ENCODE peak calls at places on chromosome X, in six cellular contexts. One of them, this sample, is unnamed. For H3K4me1, the result is how much of the 10 kb centered on the place peaks cover.

GRCh38 chrX:38811515-38812239 is 10.4 kb downstream of the MID1IP1 start:
- DNase-seq in IMR-90: no peak
- DNase-seq in H9: no peak
- DNase-seq in mesenchymal stem cell: peak
- DNase-seq in trophoblast cell: no peak
- DNase-seq in H1: no peak
- DNase-seq in this sample: no peak

GRCh38 chrX:41442824-41443560 is 4.2 kb upstream of the NYX start:
- DNase-seq in IMR-90: no peak
- DNase-seq in H9: no peak
- DNase-seq in mesenchymal stem cell: no peak
- DNase-seq in trophoblast cell: no peak
- DNase-seq in H1: no peak
- DNase-seq in this sample: no peak

GRCh38 chrX:107700317-107700774 is 72.0 kb downstream of the PRPS1 start:
- DNase-seq in IMR-90: no peak
- DNase-seq in H9: no peak
- DNase-seq in mesenchymal stem cell: peak
- DNase-seq in trophoblast cell: peak
- DNase-seq in H1: no peak
- DNase-seq in this sample: no peak

GRCh38 chrX:134600714-134601113 is 57.6 kb downstream of the PLAC1 start:
- DNase-seq in IMR-90: peak
- DNase-seq in H9: no peak
- DNase-seq in mesenchymal stem cell: peak
- DNase-seq in trophoblast cell: no peak
- DNase-seq in H1: no peak
- DNase-seq in this sample: no peak

GRCh38 chrX:96753230-96753629 is 68.6 kb downstream of the DIAPH2 start:
- DNase-seq in IMR-90: no peak
- DNase-seq in H9: no peak
- DNase-seq in mesenchymal stem cell: no peak
- DNase-seq in trophoblast cell: no peak
- DNase-seq in H1: no peak
- DNase-seq in this sample: no peak

GRCh38 chrX:135741192-135741715 is 26.7 kb downstream of the CT45A3 start:
- DNase-seq in IMR-90: no peak
- DNase-seq in H9: no peak
- DNase-seq in mesenchymal stem cell: no peak
- DNase-seq in trophoblast cell: no peak
- DNase-seq in H1: no peak
- DNase-seq in this sample: no peak

GRCh38 chrX:9438950-9439494 is 25.8 kb upstream of the TBL1X start:
- DNase-seq in IMR-90: peak
- DNase-seq in H9: no peak
- DNase-seq in mesenchymal stem cell: peak
- DNase-seq in trophoblast cell: peak
- DNase-seq in H1: no peak
- DNase-seq in this sample: no peak

GRCh38 chrX:113699939-113700338 is 859.3 kb upstream of the AMOT start:
- DNase-seq in IMR-90: no peak
- DNase-seq in H9: no peak
- DNase-seq in mesenchymal stem cell: no peak
- DNase-seq in trophoblast cell: no peak
- DNase-seq in H1: no peak
- DNase-seq in this sample: no peak

GRCh38 chrX:151488677-151489076 is 74.8 kb upstream of the PASD1 start:
- DNase-seq in IMR-90: no peak
- DNase-seq in H9: peak
- DNase-seq in mesenchymal stem cell: no peak
- DNase-seq in trophoblast cell: no peak
- DNase-seq in H1: no peak
- DNase-seq in this sample: no peak

GRCh38 chrX:19746919-19747671 is 140.3 kb downstream of the SH3KBP1 start:
- DNase-seq in IMR-90: no peak
- DNase-seq in H9: no peak
- DNase-seq in mesenchymal stem cell: no peak
- DNase-seq in trophoblast cell: no peak
- DNase-seq in H1: no peak
- DNase-seq in this sample: no peak

GRCh38 chrX:118698516-118699247 is 28.7 kb upstream of the IL13RA1 start:
- DNase-seq in IMR-90: peak
- DNase-seq in H9: no peak
- DNase-seq in mesenchymal stem cell: no peak
- DNase-seq in trophoblast cell: no peak
- DNase-seq in H1: no peak
- DNase-seq in this sample: no peak

GRCh38 chrX:55144697-55145096 is 55.9 kb downstream of the PAGE2 start:
- DNase-seq in IMR-90: no peak
- DNase-seq in H9: no peak
- DNase-seq in mesenchymal stem cell: no peak
- DNase-seq in trophoblast cell: no peak
- DNase-seq in H1: no peak
- DNase-seq in this sample: no peak

GRCh38 chrX:34563061-34563460 is 94.0 kb downstream of the TMEM47 start:
- DNase-seq in IMR-90: no peak
- DNase-seq in H9: no peak
- DNase-seq in mesenchymal stem cell: no peak
- DNase-seq in trophoblast cell: no peak
- DNase-seq in H1: no peak
- DNase-seq in this sample: no peak
- H3K4me1 ChIP-seq in IMR-90: under half
- H3K4me1 ChIP-seq in H9: under half
- H3K4me1 ChIP-seq in mesenchymal stem cell: under half
- H3K4me1 ChIP-seq in trophoblast cell: under half
- H3K4me1 ChIP-seq in H1: under half
- H3K4me1 ChIP-seq in this sample: under half

GRCh38 chrX:149570668-149571067 is 16.6 kb downstream of the MAGEA9B start:
- DNase-seq in IMR-90: peak
- DNase-seq in H9: no peak
- DNase-seq in mesenchymal stem cell: peak
- DNase-seq in trophoblast cell: peak
- DNase-seq in H1: no peak
- DNase-seq in this sample: no peak
- H3K14ac ChIP-seq in IMR-90: no peak
- H3K14ac ChIP-seq in H9: no peak
- H3K14ac ChIP-seq in mesenchymal stem cell: no peak
- H3K14ac ChIP-seq in trophoblast cell: no peak
- H3K14ac ChIP-seq in H1: no peak
- H3K14ac ChIP-seq in this sample: no peak

GRCh38 chrX:111086521-111087127 is 9.4 kb upstream of the PAK3 start:
- DNase-seq in IMR-90: no peak
- DNase-seq in H9: no peak
- DNase-seq in mesenchymal stem cell: no peak
- DNase-seq in trophoblast cell: no peak
- DNase-seq in H1: no peak
- DNase-seq in this sample: peak
- H3K4me1 ChIP-seq in IMR-90: under half
- H3K4me1 ChIP-seq in H9: under half
- H3K4me1 ChIP-seq in mesenchymal stem cell: under half
- H3K4me1 ChIP-seq in trophoblast cell: under half
- H3K4me1 ChIP-seq in H1: under half
- H3K4me1 ChIP-seq in this sample: under half

GRCh38 chrX:5278908-5279307 is 949.8 kb downstream of the NLGN4X start:
- DNase-seq in IMR-90: no peak
- DNase-seq in H9: no peak
- DNase-seq in mesenchymal stem cell: no peak
- DNase-seq in trophoblast cell: no peak
- DNase-seq in H1: no peak
- DNase-seq in this sample: no peak
- H3K14ac ChIP-seq in IMR-90: no peak
- H3K14ac ChIP-seq in H9: no peak
- H3K14ac ChIP-seq in mesenchymal stem cell: no peak
- H3K14ac ChIP-seq in trophoblast cell: no peak
- H3K14ac ChIP-seq in H1: no peak
- H3K14ac ChIP-seq in this sample: no peak

DNA sequence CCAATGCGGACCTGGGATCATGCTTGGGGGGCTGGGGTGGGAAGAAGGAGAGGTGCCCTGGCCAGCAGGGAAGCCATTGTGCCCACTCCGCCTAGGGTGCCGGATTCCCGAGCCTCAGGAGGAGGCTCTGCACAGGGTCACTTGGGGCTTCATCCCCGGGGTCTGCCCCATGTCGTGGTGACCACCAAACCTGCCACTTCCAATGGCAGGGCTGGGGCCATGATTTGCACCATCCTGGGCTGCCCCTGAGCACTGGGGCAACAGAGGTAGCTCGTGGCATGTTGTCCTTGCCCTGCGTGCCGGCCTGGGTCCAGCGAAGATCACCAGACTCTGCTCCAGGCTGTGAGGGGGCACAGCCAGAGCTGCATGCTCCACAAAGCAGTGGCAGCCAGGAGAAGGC is 71.4 kb upstream of the DCAF12L2 start:
- DNase-seq in IMR-90: no peak
- DNase-seq in H9: no peak
- DNase-seq in mesenchymal stem cell: no peak
- DNase-seq in trophoblast cell: no peak
- DNase-seq in H1: no peak
- DNase-seq in this sample: no peak
- H3K4me1 ChIP-seq in IMR-90: under half
- H3K4me1 ChIP-seq in H9: under half
- H3K4me1 ChIP-seq in mesenchymal stem cell: under half
- H3K4me1 ChIP-seq in trophoblast cell: under half
- H3K4me1 ChIP-seq in H1: under half
- H3K4me1 ChIP-seq in this sample: under half

GRCh38 chrX:123277821-123278220 is 93.7 kb downstream of the GRIA3 start:
- DNase-seq in IMR-90: no peak
- DNase-seq in H9: no peak
- DNase-seq in mesenchymal stem cell: no peak
- DNase-seq in trophoblast cell: no peak
- DNase-seq in H1: no peak
- DNase-seq in this sample: no peak
- H3K14ac ChIP-seq in IMR-90: no peak
- H3K14ac ChIP-seq in H9: no peak
- H3K14ac ChIP-seq in mesenchymal stem cell: no peak
- H3K14ac ChIP-seq in trophoblast cell: no peak
- H3K14ac ChIP-seq in H1: no peak
- H3K14ac ChIP-seq in this sample: no peak

DNA sequence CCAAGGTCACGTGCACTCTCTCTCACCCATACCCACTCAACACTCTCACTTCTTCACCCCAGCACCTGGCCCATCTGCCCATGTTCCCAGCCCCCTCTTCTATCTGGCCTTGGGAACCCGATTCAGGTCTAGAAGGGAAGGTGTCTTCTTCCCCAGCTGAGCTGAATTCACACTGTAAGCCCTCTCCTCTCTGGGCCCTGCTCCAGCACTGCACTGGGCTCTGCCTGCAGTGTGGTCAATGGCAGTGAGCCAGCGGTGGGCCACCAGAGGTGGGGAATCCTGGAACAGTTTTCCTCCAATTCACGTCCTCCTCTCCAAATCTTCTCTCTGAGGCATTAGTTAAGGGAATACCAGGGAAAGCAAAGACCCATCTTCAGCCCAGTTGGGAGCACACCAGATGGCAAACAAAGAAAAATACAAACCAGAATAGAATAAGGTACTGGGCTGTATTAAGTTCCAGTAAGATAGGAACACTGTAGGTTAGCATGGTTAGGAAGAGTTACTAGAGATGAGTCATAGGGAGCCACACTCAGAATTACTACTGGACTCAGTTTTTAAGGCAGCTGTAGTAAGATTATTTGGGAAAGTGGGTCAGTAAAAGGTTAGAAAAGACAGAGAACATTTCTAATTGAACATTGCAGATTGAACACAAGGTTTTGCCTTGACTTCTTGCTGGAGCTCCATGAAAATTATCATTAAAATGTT is 5.0 kb downstream of the AWAT2 start:
- DNase-seq in IMR-90: peak
- DNase-seq in H9: no peak
- DNase-seq in mesenchymal stem cell: no peak
- DNase-seq in trophoblast cell: no peak
- DNase-seq in H1: no peak
- DNase-seq in this sample: no peak
- H3K4me1 ChIP-seq in IMR-90: under half
- H3K4me1 ChIP-seq in H9: under half
- H3K4me1 ChIP-seq in mesenchymal stem cell: under half
- H3K4me1 ChIP-seq in trophoblast cell: under half
- H3K4me1 ChIP-seq in H1: under half
- H3K4me1 ChIP-seq in this sample: under half

GRCh38 chrX:154381271-154381670 is 2.2 kb downstream of the EMD start:
- DNase-seq in IMR-90: no peak
- DNase-seq in H9: no peak
- DNase-seq in mesenchymal stem cell: no peak
- DNase-seq in trophoblast cell: no peak
- DNase-seq in H1: peak
- DNase-seq in this sample: no peak

GRCh38 chrX:154384284-154384892 is 5.3 kb downstream of the EMD start:
- DNase-seq in IMR-90: no peak
- DNase-seq in H9: no peak
- DNase-seq in mesenchymal stem cell: peak
- DNase-seq in trophoblast cell: no peak
- DNase-seq in H1: no peak
- DNase-seq in this sample: no peak

GRCh38 chrX:154380787-154381186 is 1.7 kb downstream of the EMD start:
- DNase-seq in IMR-90: no peak
- DNase-seq in H9: no peak
- DNase-seq in mesenchymal stem cell: no peak
- DNase-seq in trophoblast cell: no peak
- DNase-seq in H1: no peak
- DNase-seq in this sample: no peak

GRCh38 chrX:154382483-154383069 is 3.5 kb downstream of the EMD start:
- DNase-seq in IMR-90: no peak
- DNase-seq in H9: no peak
- DNase-seq in mesenchymal stem cell: no peak
- DNase-seq in trophoblast cell: no peak
- DNase-seq in H1: no peak
- DNase-seq in this sample: no peak

DNA sequence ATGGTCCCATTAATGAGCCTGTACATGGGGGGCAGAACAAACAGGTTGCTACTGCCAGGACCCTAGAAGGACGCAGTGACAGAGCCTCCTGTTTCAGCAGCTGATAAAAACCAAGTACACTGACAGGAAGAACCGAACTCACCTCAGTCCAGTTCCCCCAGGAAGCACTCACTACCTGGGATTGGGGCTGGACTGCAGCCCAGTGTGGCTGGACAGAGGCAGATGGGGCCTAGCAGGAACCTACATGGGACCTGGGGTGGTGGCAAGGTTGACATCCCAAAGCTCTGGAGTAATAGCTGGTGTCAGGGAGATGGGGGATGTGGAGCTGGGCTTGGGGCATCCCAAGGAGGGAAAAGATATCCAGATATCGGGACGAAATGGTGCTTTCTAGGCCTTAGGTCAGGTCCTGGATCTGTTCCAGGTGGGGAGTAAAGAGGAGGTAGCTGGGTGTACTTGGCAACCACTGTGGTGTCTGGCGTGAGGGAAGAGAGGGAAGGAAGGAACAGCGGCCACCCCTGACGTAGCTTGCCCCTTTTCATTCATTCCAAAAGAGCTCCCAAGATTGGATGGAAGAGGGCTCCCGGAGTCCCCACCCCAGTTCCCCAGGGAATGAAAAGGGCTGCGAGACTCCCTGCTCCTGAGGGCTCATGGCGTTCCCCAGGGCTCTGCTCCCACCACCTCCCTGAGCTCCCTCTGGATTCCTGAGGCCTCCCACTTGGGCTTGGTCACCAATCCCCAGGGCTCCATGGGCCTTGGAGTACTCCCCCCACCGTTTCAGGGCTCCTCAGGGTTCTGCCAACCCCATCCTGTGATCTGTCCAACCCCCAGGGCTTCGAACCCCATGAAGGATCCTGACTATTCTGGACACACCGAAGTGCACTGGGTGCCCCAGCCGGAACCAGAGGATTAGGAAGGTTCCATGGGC is 4.5 kb downstream of the EMD start:
- DNase-seq in IMR-90: no peak
- DNase-seq in H9: no peak
- DNase-seq in mesenchymal stem cell: no peak
- DNase-seq in trophoblast cell: no peak
- DNase-seq in H1: no peak
- DNase-seq in this sample: no peak
- H3K14ac ChIP-seq in IMR-90: no peak
- H3K14ac ChIP-seq in H9: no peak
- H3K14ac ChIP-seq in mesenchymal stem cell: no peak
- H3K14ac ChIP-seq in trophoblast cell: no peak
- H3K14ac ChIP-seq in H1: no peak
- H3K14ac ChIP-seq in this sample: no peak